ENCODE peak calls at places on chromosomes 7 and 10, in seven cellular contexts. L, Q, X, Y, U, I and T are unnamed samples.

GRCh38 chr10:79502561-79503309 is 9.6 kb upstream of the EIF5AL1 start:
- DNase-seq in L (peak), U (peak), Y (peak), X (no peak), I (no peak), Q (no peak), T (no peak)

GRCh38 chr7:99267530-99268360 is 4.9 kb upstream of the MYH16 start:
- DNase-seq in I (peak), L (peak), Y (no peak), Q (no peak), X (no peak), U (no peak), T (no peak)

GRCh38 chr7:144529269-144529926 is 125.9 kb upstream of the NOBOX start:
- DNase-seq in Q (peak), I (no peak), U (no peak), L (no peak), X (no peak), Y (no peak), T (no peak)

GRCh38 chr10:102814456-102814871 is 22.7 kb downstream of the CYP17A1 start:
- DNase-seq in L (no peak), Q (no peak), X (peak), I (no peak), Y (peak), U (no peak), T (no peak)

GRCh38 chr7:134941185-134941900 is 45.0 kb upstream of the AGBL3 start:
- DNase-seq in U (no peak), Y (no peak), Q (no peak), L (peak), I (peak), X (no peak), T (no peak)

GRCh38 chr7:132656846-132657776 is 80.8 kb upstream of the PLXNA4 start:
- DNase-seq in Q (no peak), I (peak), L (no peak), U (peak), Y (peak), X (no peak), T (peak)

GRCh38 chr7:151705744-151706567 is 171.0 kb downstream of the PRKAG2 start:
- DNase-seq in Q (no peak), Y (peak), U (peak), I (no peak), L (no peak), X (no peak), T (peak)

GRCh38 chr10:125399289-125399688 is 238.9 kb upstream of the CTBP2 start:
- DNase-seq in X (no peak), Q (no peak), Y (no peak), U (no peak), I (no peak), L (no peak), T (no peak)

GRCh38 chr10:125060486-125060850 is 99.9 kb downstream of the CTBP2 start:
- DNase-seq in X (no peak), Q (no peak), L (no peak), U (no peak), I (no peak), Y (no peak), T (no peak)

GRCh38 chr7:101995121-101995520 is 177.7 kb downstream of the CUX1 start:
- DNase-seq in I (no peak), L (no peak), Q (no peak), Y (no peak), U (no peak), X (no peak), T (no peak)

GRCh38 chr7:147803625-147804024 is 786.9 kb upstream of the C7orf33 start:
- DNase-seq in U (no peak), I (no peak), X (no peak), Q (no peak), L (no peak), Y (no peak), T (no peak)

GRCh38 chr7:80124870-80125269 is 9.8 kb upstream of the GNAI1 start:
- DNase-seq in U (no peak), I (no peak), X (no peak), Y (peak), Q (no peak), L (no peak), T (no peak)

GRCh38 chr10:97058521-97058920 is 127.2 kb downstream of the SLIT1 start:
- DNase-seq in Y (no peak), L (peak), X (no peak), Q (no peak), I (no peak), U (no peak), T (no peak)

GRCh38 chr7:91319326-91319725 is 55.1 kb downstream of the FZD1 start:
- DNase-seq in X (no peak), Q (no peak), U (no peak), L (no peak), Y (no peak), I (no peak), T (no peak)

GRCh38 chr7:2037805-2038635 is 194.7 kb downstream of the MAD1L1 start:
- DNase-seq in X (peak), I (no peak), L (no peak), Q (peak), U (no peak), Y (no peak), T (peak)

GRCh38 chr7:128453836-128454804 is 1.6 kb upstream of the HILPDA start:
- DNase-seq in Q (no peak), X (peak), L (peak), I (no peak), U (peak), Y (no peak), T (no peak)

GRCh38 chr10:28788767-28789166 is 111.4 kb downstream of the BAMBI start:
- DNase-seq in L (no peak), Q (no peak), Y (no peak), X (no peak), U (no peak), I (no peak), T (no peak)
- TF ChIP-seq POLR2A in L (no peak), Q (no peak), Y (no peak), X (no peak), U (no peak), I (no peak), T (no peak)

GRCh38 chr10:7720478-7720877 is 17.4 kb downstream of the ITIH2 start:
- DNase-seq in U (no peak), Y (no peak), Q (no peak), L (no peak), X (no peak), I (no peak), T (no peak)

GRCh38 chr10:7717767-7718166 is 14.7 kb downstream of the ITIH2 start:
- DNase-seq in Q (no peak), L (no peak), U (no peak), X (no peak), I (no peak), Y (no peak), T (no peak)

GRCh38 chr10:7718685-7719084 is 15.6 kb downstream of the ITIH2 start:
- DNase-seq in X (no peak), L (no peak), Y (no peak), U (no peak), I (no peak), Q (no peak), T (no peak)

DNA sequence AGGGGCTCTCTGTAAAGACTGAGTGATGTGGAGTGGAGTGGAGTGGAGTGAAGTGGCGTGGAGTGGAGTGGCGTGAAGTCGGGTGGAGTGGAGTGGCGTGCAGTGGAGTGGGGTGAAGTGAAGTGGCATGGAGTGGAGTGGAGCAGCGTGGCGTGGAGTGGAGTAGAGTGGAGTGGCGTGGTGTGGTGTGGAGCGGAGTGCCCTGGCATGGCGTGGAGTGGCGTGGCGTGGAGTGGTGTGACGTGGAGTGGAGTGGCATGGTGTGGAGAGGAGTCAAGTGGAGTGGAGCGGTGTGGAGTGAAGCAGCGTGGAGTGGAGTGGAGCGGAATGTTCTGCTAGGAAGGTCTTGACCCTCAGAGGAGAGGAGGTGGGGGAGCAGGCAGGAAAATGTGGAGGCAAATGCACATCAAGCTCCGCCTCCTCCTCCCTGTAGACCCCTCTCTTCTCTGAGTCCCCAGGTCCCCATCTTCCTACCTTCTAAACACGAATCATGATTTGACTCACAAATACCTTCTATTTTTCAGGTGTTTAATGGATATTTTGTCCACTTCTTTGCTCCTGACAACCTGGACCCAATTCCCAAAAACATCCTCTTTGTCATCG is 19.9 kb downstream of the ITIH2 start:
- DNase-seq in Q (no peak), Y (no peak), U (no peak), L (no peak), I (no peak), X (no peak), T (no peak)
- TF ChIP-seq POLR2A in Q (no peak), Y (no peak), U (no peak), L (no peak), I (no peak), X (no peak), T (no peak)

DNA sequence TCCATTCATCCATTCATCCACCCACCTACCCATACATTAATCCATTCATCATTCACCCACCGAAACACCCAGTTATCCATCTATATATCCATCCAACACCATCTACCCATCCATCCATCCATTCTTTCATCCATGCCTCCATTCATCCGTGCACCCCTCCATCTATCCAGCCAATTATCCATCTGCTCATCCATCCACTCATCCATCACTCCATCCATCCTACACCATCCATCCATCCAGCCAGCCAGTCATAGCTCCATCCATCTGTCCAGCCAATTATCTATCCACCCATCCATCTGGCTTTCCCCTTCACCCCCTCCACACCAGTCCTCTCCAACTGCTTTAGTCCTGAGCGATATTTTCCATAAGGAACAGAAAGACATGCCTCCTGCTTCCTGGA is 7.5 kb upstream of the CXCL12 start:
- DNase-seq in I (no peak), Y (no peak), X (no peak), U (no peak), L (no peak), Q (no peak), T (no peak)
- TF ChIP-seq POLR2A in I (no peak), Y (no peak), X (no peak), U (no peak), L (no peak), Q (no peak), T (no peak)

GRCh38 chr10:114859227-114859626 is 37.6 kb downstream of the FHIP2A start:
- DNase-seq in X (no peak), U (no peak), Y (no peak), L (no peak), Q (no peak), I (no peak), T (no peak)

GRCh38 chr10:114857922-114858629 is 36.5 kb downstream of the FHIP2A start:
- DNase-seq in I (no peak), U (no peak), Q (no peak), L (no peak), X (no peak), Y (no peak), T (no peak)

GRCh38 chr10:114856544-114857287 is 35.1 kb downstream of the FHIP2A start:
- DNase-seq in L (no peak), X (no peak), I (no peak), U (no peak), Y (no peak), Q (no peak), T (no peak)

GRCh38 chr10:114852197-114852596 is 30.6 kb downstream of the FHIP2A start:
- DNase-seq in U (no peak), Q (no peak), X (no peak), L (no peak), Y (no peak), I (no peak), T (no peak)

DNA sequence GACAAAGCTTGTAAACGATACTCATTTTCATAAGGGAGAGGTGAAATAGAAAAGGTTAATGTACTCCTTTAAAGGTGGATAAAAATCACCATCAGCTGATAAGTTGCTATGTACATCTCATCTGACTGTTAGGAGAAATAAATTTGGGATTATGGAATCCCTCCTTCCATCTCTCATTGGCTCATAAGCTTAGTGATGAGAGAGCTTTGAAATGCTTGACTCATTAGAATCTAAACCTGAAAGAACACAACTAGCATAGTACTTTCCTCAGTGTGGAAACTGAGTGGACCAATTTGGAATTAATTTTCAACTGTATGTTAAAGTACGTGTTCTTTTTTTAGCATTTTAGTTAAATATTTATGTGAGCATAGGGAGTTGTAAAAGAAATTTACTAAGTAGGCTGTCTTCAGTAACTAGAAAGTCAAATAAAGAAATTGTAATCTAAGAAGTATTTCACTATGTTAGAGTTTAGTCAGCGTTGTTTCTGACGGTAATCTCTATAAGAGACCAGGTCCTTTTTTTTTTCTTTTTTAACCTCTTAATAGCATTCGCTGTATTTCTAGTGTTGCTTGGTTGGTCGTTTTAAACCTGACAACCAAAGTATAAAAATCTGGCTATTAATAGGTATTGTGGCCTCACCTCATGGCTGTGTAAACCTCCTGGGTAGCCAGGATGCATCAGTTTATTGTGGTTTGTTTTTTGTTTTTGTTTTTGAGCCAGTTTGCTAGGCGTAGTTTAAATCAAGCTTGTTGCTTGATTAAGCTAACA is 34.4 kb downstream of the FHIP2A start:
- DNase-seq in U (no peak), X (no peak), L (no peak), Y (no peak), I (no peak), Q (no peak), T (no peak)
- TF ChIP-seq POLR2A in U (no peak), X (no peak), L (no peak), Y (no peak), I (no peak), Q (no peak), T (no peak)

GRCh38 chr10:104316321-104317099 is 21.8 kb downstream of the ITPRIP start:
- DNase-seq in I (no peak), L (no peak), X (no peak), Y (no peak), Q (no peak), U (no peak), T (no peak)

GRCh38 chr10:104318096-104318725 is 20.1 kb downstream of the ITPRIP start:
- DNase-seq in L (no peak), U (no peak), I (no peak), Q (no peak), X (no peak), Y (no peak), T (no peak)

GRCh38 chr10:104318810-104319684 is 19.2 kb downstream of the ITPRIP start:
- DNase-seq in L (no peak), Q (no peak), U (no peak), I (no peak), Y (no peak), X (no peak), T (no peak)

GRCh38 chr10:104315486-104315921 is 22.8 kb downstream of the ITPRIP start:
- DNase-seq in L (no peak), Y (no peak), I (no peak), Q (no peak), U (no peak), X (no peak), T (no peak)

DNA sequence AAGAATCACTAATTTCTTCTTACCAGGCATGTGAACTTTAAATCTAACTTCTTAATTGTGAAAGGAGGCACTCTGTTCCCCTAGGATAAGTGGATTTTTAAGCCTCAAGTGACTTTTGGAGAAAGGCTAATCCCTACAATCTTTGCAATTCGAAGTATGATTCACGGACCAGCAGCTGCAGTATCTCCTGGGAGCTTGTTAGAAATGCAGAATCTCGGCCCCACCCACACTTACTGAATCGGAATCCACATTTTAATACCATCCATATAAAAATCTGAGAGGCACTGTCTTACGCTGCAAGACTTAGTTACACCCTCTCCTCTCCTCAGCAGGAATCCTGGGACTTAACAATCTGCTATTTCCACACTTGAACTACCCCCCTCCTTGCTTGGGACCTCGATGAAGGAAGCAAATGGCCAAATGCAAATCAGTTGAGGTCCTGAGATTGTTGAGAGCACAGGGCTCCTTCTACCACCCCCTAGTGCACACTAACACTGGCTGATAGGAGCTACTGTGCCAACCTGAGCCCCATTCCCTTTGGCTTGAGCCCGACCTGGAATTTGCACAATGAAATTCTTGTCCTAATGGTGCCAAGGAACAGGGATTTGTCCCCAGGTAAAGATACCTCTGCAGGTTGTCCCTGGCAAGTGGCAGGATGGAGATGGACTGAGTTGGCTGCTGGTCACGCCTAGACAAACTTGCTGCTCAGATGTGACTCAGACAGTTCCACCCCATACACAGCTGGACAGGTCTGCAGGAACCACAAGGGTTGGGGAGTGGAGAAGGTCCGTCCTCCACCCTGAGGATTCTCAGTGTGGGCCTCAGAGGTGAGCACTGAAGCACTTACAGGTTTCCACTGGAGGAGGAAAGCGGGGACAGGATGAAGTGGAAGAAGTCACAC is 20.8 kb downstream of the ITPRIP start:
- DNase-seq in U (no peak), Q (no peak), Y (no peak), L (no peak), X (no peak), I (no peak), T (no peak)
- TF ChIP-seq POLR2A in U (no peak), Q (no peak), Y (no peak), L (no peak), X (no peak), I (no peak), T (no peak)

GRCh38 chr10:128796513-128796912 is 670.3 kb upstream of the MKI67 start:
- DNase-seq in X (no peak), I (no peak), Y (no peak), U (no peak), Q (no peak), L (no peak), T (no peak)
- TF ChIP-seq POLR2A in X (no peak), I (no peak), Y (no peak), U (no peak), Q (no peak), L (no peak), T (no peak)

GRCh38 chr10:112370424-112370819 is 3.5 kb upstream of the ACSL5 start:
- DNase-seq in Q (no peak), L (no peak), I (no peak), Y (no peak), U (no peak), X (no peak), T (no peak)

GRCh38 chr10:112375721-112376577 is 2.0 kb downstream of the ACSL5 start:
- DNase-seq in Y (peak), Q (peak), U (no peak), I (no peak), L (peak), X (peak), T (peak)

GRCh38 chr10:112374724-112375541 is 1.0 kb downstream of the ACSL5 start:
- DNase-seq in Q (no peak), L (no peak), X (no peak), U (no peak), Y (peak), I (no peak), T (no peak)

GRCh38 chr10:112376578-112376855 is 2.6 kb downstream of the ACSL5 start:
- DNase-seq in Y (peak), I (no peak), U (no peak), X (no peak), L (no peak), Q (no peak), T (no peak)

GRCh38 chr10:112373912-112374338 is at the start of gene ACSL5:
- DNase-seq in X (no peak), Q (no peak), I (no peak), U (no peak), L (no peak), Y (no peak), T (no peak)
- TF ChIP-seq POLR2A in X (no peak), Q (no peak), I (no peak), U (no peak), L (no peak), Y (no peak), T (no peak)

DNA sequence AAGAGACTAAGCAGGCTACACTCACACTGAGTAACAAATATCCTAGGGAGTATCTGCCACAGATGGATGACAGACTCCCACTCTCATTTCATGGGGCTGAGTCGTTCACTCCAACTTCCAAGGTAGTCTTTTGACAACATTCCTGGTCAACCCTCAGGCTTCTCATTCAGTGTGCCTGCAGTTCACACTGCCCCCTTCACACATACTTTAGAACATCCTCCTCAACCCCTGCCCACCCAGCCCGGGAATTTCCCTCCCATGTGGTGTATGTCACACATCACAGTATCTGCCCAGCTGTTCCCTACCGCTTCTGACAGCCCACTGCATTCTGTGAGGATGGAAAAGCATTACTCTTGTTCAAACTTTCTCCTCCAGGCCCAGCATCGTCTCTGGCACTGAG is 110.5 kb downstream of the SFMBT2 start:
- DNase-seq in L (no peak), X (no peak), I (no peak), U (no peak), Y (no peak), Q (no peak), T (no peak)
- TF ChIP-seq POLR2A in L (no peak), X (no peak), I (no peak), U (no peak), Y (no peak), Q (no peak), T (no peak)